ENCODE peak calls at places on chromosomes 13 and 19, in four cellular contexts. One of them, this sample, is unnamed.

GRCh38 chr13:47794963-47795362 is 206.1 kb downstream of the SUCLA2 start:
- DNase-seq in A549: peak; percentile 4
- DNase-seq in T-helper 2 cell: no peak
- DNase-seq in breast epithelium: no peak
- DNase-seq in this sample: no peak

GRCh38 chr13:98473135-98473791 is 103.6 kb downstream of the STK24 start:
- DNase-seq in breast epithelium: no peak
- DNase-seq in T-helper 2 cell: no peak
- DNase-seq in A549: no peak
- DNase-seq in this sample: no peak

GRCh38 chr13:50845211-50845610 is 1.7 kb upstream of the DLEU7 start:
- DNase-seq in A549: no peak
- DNase-seq in breast epithelium: no peak
- DNase-seq in T-helper 2 cell: no peak
- DNase-seq in this sample: no peak

GRCh38 chr19:55487884-55488687 is at the start of gene SSC5D:
- DNase-seq in A549: no peak
- DNase-seq in T-helper 2 cell: no peak
- DNase-seq in breast epithelium: no peak
- DNase-seq in this sample: peak; percentile 46

GRCh38 chr13:114129649-114130062 is 2.8 kb downstream of the RASA3 start:
- DNase-seq in A549: no peak
- DNase-seq in T-helper 2 cell: peak; percentile 58
- DNase-seq in breast epithelium: no peak
- DNase-seq in this sample: no peak

GRCh38 chr19:6239871-6240676 is 39.7 kb downstream of the MLLT1 start:
- DNase-seq in A549: no peak
- DNase-seq in breast epithelium: no peak
- DNase-seq in T-helper 2 cell: no peak
- DNase-seq in this sample: no peak

GRCh38 chr19:51258761-51259160 is 7.9 kb downstream of the SIGLECL1 start:
- DNase-seq in A549: no peak
- DNase-seq in T-helper 2 cell: no peak
- DNase-seq in breast epithelium: no peak
- DNase-seq in this sample: no peak

GRCh38 chr19:51142119-51142518 is at the start of gene SIGLEC7:
- DNase-seq in A549: no peak
- DNase-seq in breast epithelium: no peak
- DNase-seq in T-helper 2 cell: no peak
- DNase-seq in this sample: no peak

GRCh38 chr13:97880298-97880675 is 73.2 kb upstream of the IPO5 start:
- DNase-seq in breast epithelium: no peak
- DNase-seq in A549: no peak
- DNase-seq in T-helper 2 cell: no peak
- DNase-seq in this sample: no peak

GRCh38 chr19:56294557-56294956 is 20.1 kb downstream of the ZSCAN5A start:
- DNase-seq in breast epithelium: no peak
- DNase-seq in T-helper 2 cell: no peak
- DNase-seq in A549: no peak
- DNase-seq in this sample: no peak

GRCh38 chr13:30585748-30586262 is 31.9 kb upstream of the USPL1 start:
- DNase-seq in A549: no peak
- DNase-seq in breast epithelium: no peak
- DNase-seq in T-helper 2 cell: no peak
- DNase-seq in this sample: no peak

GRCh38 chr19:49689133-49690072 is at the start of gene ADM5:
- DNase-seq in T-helper 2 cell: peak; percentile 22
- DNase-seq in A549: no peak
- DNase-seq in breast epithelium: peak; percentile 50
- DNase-seq in this sample: peak; percentile 84

GRCh38 chr19:46944918-46945628 is 74.6 kb upstream of the NPAS1 start:
- DNase-seq in breast epithelium: peak; percentile 34
- DNase-seq in T-helper 2 cell: no peak
- DNase-seq in A549: no peak
- DNase-seq in this sample: no peak

GRCh38 chr19:6376512-6377193 is 920 bp upstream of the PSPN start:
- DNase-seq in T-helper 2 cell: no peak
- DNase-seq in breast epithelium: no peak
- DNase-seq in A549: no peak
- DNase-seq in this sample: peak; percentile 21

GRCh38 chr13:73039201-73040108 is 19.4 kb upstream of the KLF5 start:
- DNase-seq in A549: no peak
- DNase-seq in T-helper 2 cell: no peak
- DNase-seq in breast epithelium: no peak
- DNase-seq in this sample: no peak

GRCh38 chr19:11242864-11243797 is 3.7 kb downstream of the ANGPTL8 start:
- DNase-seq in T-helper 2 cell: peak; percentile 64
- DNase-seq in breast epithelium: peak; percentile 59
- DNase-seq in A549: peak; percentile 87
- DNase-seq in this sample: peak; percentile 75

GRCh38 chr19:55309437-55309836 is 15.7 kb downstream of the TMEM150B start:
- DNase-seq in breast epithelium: no peak
- DNase-seq in T-helper 2 cell: no peak
- DNase-seq in A549: no peak
- DNase-seq in this sample: no peak

GRCh38 chr19:55355213-55355821 is 798 bp upstream of the COX6B2 start:
- DNase-seq in T-helper 2 cell: no peak
- DNase-seq in A549: no peak
- DNase-seq in breast epithelium: no peak
- DNase-seq in this sample: no peak

GRCh38 chr13:95684463-95684862 is 7.5 kb downstream of the DNAJC3 start:
- DNase-seq in A549: no peak
- DNase-seq in breast epithelium: no peak
- DNase-seq in T-helper 2 cell: no peak
- DNase-seq in this sample: no peak

GRCh38 chr19:55368701-55369563 is 1.3 kb downstream of the IL11 start:
- DNase-seq in T-helper 2 cell: no peak
- DNase-seq in A549: no peak
- DNase-seq in breast epithelium: no peak
- DNase-seq in this sample: no peak

GRCh38 chr19:15379996-15380647 is 535 bp upstream of the AKAP8 start:
- DNase-seq in breast epithelium: peak; percentile 70
- DNase-seq in T-helper 2 cell: peak; percentile 70
- DNase-seq in A549: peak; percentile 35
- DNase-seq in this sample: no peak

GRCh38 chr13:28540612-28541011 is 45.7 kb upstream of the FLT1 start:
- DNase-seq in breast epithelium: no peak
- DNase-seq in A549: no peak
- DNase-seq in T-helper 2 cell: no peak
- DNase-seq in this sample: no peak

GRCh38 chr13:112703935-112704633 is 14.2 kb downstream of the ATP11A start:
- DNase-seq in A549: no peak
- DNase-seq in breast epithelium: no peak
- DNase-seq in T-helper 2 cell: no peak
- DNase-seq in this sample: no peak

GRCh38 chr19:6006896-6007295 is 29.0 kb upstream of the RANBP3 start:
- DNase-seq in breast epithelium: no peak
- DNase-seq in T-helper 2 cell: no peak
- DNase-seq in A549: no peak
- DNase-seq in this sample: no peak

GRCh38 chr19:1577090-1577928 is 9.2 kb upstream of the MEX3D start:
- DNase-seq in T-helper 2 cell: no peak
- DNase-seq in breast epithelium: no peak
- DNase-seq in A549: no peak
- DNase-seq in this sample: no peak

GRCh38 chr13:20332361-20333096 is 100.4 kb upstream of the GJB6 start:
- DNase-seq in T-helper 2 cell: no peak
- DNase-seq in breast epithelium: no peak
- DNase-seq in A549: no peak
- DNase-seq in this sample: no peak

GRCh38 chr19:4660181-4660791 is 9.9 kb downstream of the MYDGF start:
- DNase-seq in A549: peak; percentile 39
- DNase-seq in breast epithelium: no peak
- DNase-seq in T-helper 2 cell: no peak
- DNase-seq in this sample: no peak

GRCh38 chr19:11420429-11420893 is 1.3 kb upstream of the RGL3 start:
- DNase-seq in A549: no peak
- DNase-seq in breast epithelium: no peak
- DNase-seq in T-helper 2 cell: no peak
- DNase-seq in this sample: no peak

GRCh38 chr13:92224825-92225224 is 826.4 kb downstream of the GPC5 start:
- DNase-seq in breast epithelium: no peak
- DNase-seq in A549: no peak
- DNase-seq in T-helper 2 cell: no peak
- DNase-seq in this sample: no peak

GRCh38 chr13:80962173-80962572 is 621.2 kb upstream of the SPRY2 start:
- DNase-seq in A549: no peak
- DNase-seq in T-helper 2 cell: no peak
- DNase-seq in breast epithelium: no peak
- DNase-seq in this sample: no peak

GRCh38 chr19:13788991-13789390 is 6.3 kb upstream of the ZSWIM4 start:
- DNase-seq in A549: no peak
- DNase-seq in breast epithelium: peak; percentile 59
- DNase-seq in T-helper 2 cell: peak; percentile 67
- DNase-seq in this sample: no peak

GRCh38 chr13:106246237-106246636 is 289.2 kb downstream of the EFNB2 start:
- DNase-seq in A549: no peak
- DNase-seq in T-helper 2 cell: no peak
- DNase-seq in breast epithelium: no peak
- DNase-seq in this sample: no peak

GRCh38 chr19:27691991-27692390 is 1521.0 kb downstream of the UQCRFS1 start:
- DNase-seq in A549: no peak
- DNase-seq in breast epithelium: no peak
- DNase-seq in T-helper 2 cell: no peak
- DNase-seq in this sample: no peak

GRCh38 chr19:32862741-32863140 is 6.8 kb downstream of the SLC7A9 start:
- DNase-seq in A549: no peak
- DNase-seq in breast epithelium: no peak
- DNase-seq in T-helper 2 cell: no peak
- DNase-seq in this sample: no peak